ENCODE peak calls at places on chromosomes 12 and 14, in ten cellular contexts. One of them, this sample, is unnamed.

GRCh38 chr14:68782091-68782981 is 10.5 kb downstream of the ZFP36L1 start:
- DNase-seq in ovary: no peak
- DNase-seq in cardiac muscle cell: no peak
- DNase-seq in lower lobe of right lung: no peak
- DNase-seq in suprapubic skin: peak
- DNase-seq in WTC11: no peak
- DNase-seq in left ventricle myocardium inferior: no peak
- DNase-seq in HFFc6: no peak
- DNase-seq in prostate gland: no peak
- DNase-seq in choroid plexus epithelial cell: no peak
- DNase-seq in this sample: peak

GRCh38 chr14:36661506-36662257 is at the start of gene PAX9:
- DNase-seq in ovary: no peak
- DNase-seq in cardiac muscle cell: peak
- DNase-seq in lower lobe of right lung: peak
- DNase-seq in suprapubic skin: peak
- DNase-seq in WTC11: peak
- DNase-seq in left ventricle myocardium inferior: peak
- DNase-seq in HFFc6: peak
- DNase-seq in prostate gland: peak
- DNase-seq in choroid plexus epithelial cell: peak
- DNase-seq in this sample: peak

GRCh38 chr14:101504096-101504948 is 57.0 kb upstream of the DIO3 start:
- DNase-seq in ovary: peak
- DNase-seq in cardiac muscle cell: no peak
- DNase-seq in lower lobe of right lung: peak
- DNase-seq in suprapubic skin: peak
- DNase-seq in WTC11: peak
- DNase-seq in left ventricle myocardium inferior: no peak
- DNase-seq in HFFc6: no peak
- DNase-seq in prostate gland: no peak
- DNase-seq in choroid plexus epithelial cell: no peak
- DNase-seq in this sample: peak

GRCh38 chr12:3161861-3162260 is 84.7 kb downstream of the TSPAN9 start:
- DNase-seq in ovary: no peak
- DNase-seq in cardiac muscle cell: no peak
- DNase-seq in lower lobe of right lung: no peak
- DNase-seq in suprapubic skin: no peak
- DNase-seq in WTC11: peak
- DNase-seq in left ventricle myocardium inferior: no peak
- DNase-seq in HFFc6: no peak
- DNase-seq in prostate gland: no peak
- DNase-seq in choroid plexus epithelial cell: no peak
- DNase-seq in this sample: no peak

GRCh38 chr12:52946797-52947547 is 1.9 kb upstream of the KRT18 start:
- DNase-seq in ovary: no peak
- DNase-seq in cardiac muscle cell: no peak
- DNase-seq in lower lobe of right lung: no peak
- DNase-seq in suprapubic skin: no peak
- DNase-seq in WTC11: no peak
- DNase-seq in left ventricle myocardium inferior: no peak
- DNase-seq in HFFc6: no peak
- DNase-seq in prostate gland: no peak
- DNase-seq in choroid plexus epithelial cell: no peak
- DNase-seq in this sample: no peak

GRCh38 chr14:69951263-69951662 is 72.0 kb downstream of the SMOC1 start:
- DNase-seq in ovary: no peak
- DNase-seq in cardiac muscle cell: no peak
- DNase-seq in lower lobe of right lung: no peak
- DNase-seq in suprapubic skin: no peak
- DNase-seq in WTC11: no peak
- DNase-seq in left ventricle myocardium inferior: no peak
- DNase-seq in HFFc6: no peak
- DNase-seq in prostate gland: no peak
- DNase-seq in choroid plexus epithelial cell: no peak
- DNase-seq in this sample: no peak

GRCh38 chr14:29822430-29822709 is 105.3 kb downstream of the PRKD1 start:
- DNase-seq in ovary: no peak
- DNase-seq in cardiac muscle cell: no peak
- DNase-seq in lower lobe of right lung: no peak
- DNase-seq in suprapubic skin: no peak
- DNase-seq in WTC11: no peak
- DNase-seq in left ventricle myocardium inferior: no peak
- DNase-seq in HFFc6: no peak
- DNase-seq in prostate gland: peak
- DNase-seq in choroid plexus epithelial cell: peak
- DNase-seq in this sample: no peak

GRCh38 chr14:59330455-59330854 is 134.7 kb downstream of the GPR135 start:
- DNase-seq in ovary: no peak
- DNase-seq in cardiac muscle cell: no peak
- DNase-seq in lower lobe of right lung: peak
- DNase-seq in suprapubic skin: no peak
- DNase-seq in WTC11: no peak
- DNase-seq in left ventricle myocardium inferior: no peak
- DNase-seq in HFFc6: no peak
- DNase-seq in prostate gland: no peak
- DNase-seq in choroid plexus epithelial cell: peak
- DNase-seq in this sample: no peak

GRCh38 chr12:56632701-56633464 is 2.8 kb upstream of the BAZ2A start:
- DNase-seq in ovary: no peak
- DNase-seq in cardiac muscle cell: peak
- DNase-seq in lower lobe of right lung: no peak
- DNase-seq in suprapubic skin: no peak
- DNase-seq in WTC11: no peak
- DNase-seq in left ventricle myocardium inferior: no peak
- DNase-seq in HFFc6: no peak
- DNase-seq in prostate gland: no peak
- DNase-seq in choroid plexus epithelial cell: peak
- DNase-seq in this sample: peak

GRCh38 chr12:78887008-78887407 is 22.4 kb downstream of the SYT1 start:
- DNase-seq in ovary: no peak
- DNase-seq in cardiac muscle cell: peak
- DNase-seq in lower lobe of right lung: no peak
- DNase-seq in suprapubic skin: no peak
- DNase-seq in WTC11: no peak
- DNase-seq in left ventricle myocardium inferior: no peak
- DNase-seq in HFFc6: peak
- DNase-seq in prostate gland: no peak
- DNase-seq in choroid plexus epithelial cell: peak
- DNase-seq in this sample: no peak

GRCh38 chr12:90773526-90773925 is 181.4 kb downstream of the CCER1 start:
- DNase-seq in ovary: no peak
- DNase-seq in cardiac muscle cell: peak
- DNase-seq in lower lobe of right lung: no peak
- DNase-seq in suprapubic skin: no peak
- DNase-seq in WTC11: no peak
- DNase-seq in left ventricle myocardium inferior: no peak
- DNase-seq in HFFc6: no peak
- DNase-seq in prostate gland: no peak
- DNase-seq in choroid plexus epithelial cell: peak
- DNase-seq in this sample: no peak

GRCh38 chr12:109811624-109811995 is 21.6 kb downstream of the TRPV4 start:
- DNase-seq in ovary: no peak
- DNase-seq in cardiac muscle cell: no peak
- DNase-seq in lower lobe of right lung: no peak
- DNase-seq in suprapubic skin: no peak
- DNase-seq in WTC11: no peak
- DNase-seq in left ventricle myocardium inferior: no peak
- DNase-seq in HFFc6: no peak
- DNase-seq in prostate gland: no peak
- DNase-seq in choroid plexus epithelial cell: no peak
- DNase-seq in this sample: no peak
- TF ChIP-seq CTCF in ovary: no peak
- TF ChIP-seq CTCF in cardiac muscle cell: no peak
- TF ChIP-seq CTCF in lower lobe of right lung: no peak
- TF ChIP-seq CTCF in suprapubic skin: no peak
- TF ChIP-seq CTCF in WTC11: no peak
- TF ChIP-seq CTCF in left ventricle myocardium inferior: no peak
- TF ChIP-seq CTCF in HFFc6: peak
- TF ChIP-seq CTCF in prostate gland: no peak
- TF ChIP-seq CTCF in choroid plexus epithelial cell: peak
- TF ChIP-seq CTCF in this sample: peak

DNA sequence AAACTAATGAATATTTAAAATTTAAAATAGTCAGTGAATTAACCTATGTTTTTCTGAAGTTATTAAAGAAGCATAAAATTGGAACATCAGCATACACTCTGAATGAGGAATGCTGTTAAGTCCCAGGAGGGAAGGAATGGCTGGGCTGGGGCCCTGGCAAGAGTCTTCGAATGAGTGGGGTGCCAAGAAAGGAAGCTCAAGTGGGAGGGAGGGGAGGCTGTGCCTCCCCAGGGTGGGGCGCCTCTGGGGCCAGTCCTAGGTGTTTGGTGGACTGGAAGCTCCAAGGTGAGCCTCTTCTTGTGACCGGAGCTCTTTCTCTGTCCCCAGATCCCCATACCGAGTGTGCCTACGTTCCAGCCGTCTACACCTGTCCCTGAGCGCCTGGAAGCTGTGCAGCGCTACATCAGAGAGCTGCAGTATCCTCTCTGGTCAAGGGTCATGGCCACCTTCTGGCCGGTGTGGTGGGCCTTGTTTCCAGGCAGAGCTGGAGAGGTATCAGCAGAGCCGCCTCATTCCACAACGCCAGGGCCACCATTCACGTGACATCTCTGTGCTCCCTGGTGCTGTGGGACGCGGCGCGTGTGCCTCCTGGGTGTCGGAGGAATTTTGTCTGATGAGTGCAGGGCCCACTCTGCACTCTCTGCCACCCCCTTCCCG is 8.5 kb downstream of the VASH1 start:
- DNase-seq in ovary: no peak
- DNase-seq in cardiac muscle cell: no peak
- DNase-seq in lower lobe of right lung: no peak
- DNase-seq in suprapubic skin: no peak
- DNase-seq in WTC11: no peak
- DNase-seq in left ventricle myocardium inferior: no peak
- DNase-seq in HFFc6: no peak
- DNase-seq in prostate gland: no peak
- DNase-seq in choroid plexus epithelial cell: no peak
- DNase-seq in this sample: no peak
- TF ChIP-seq CTCF in ovary: no peak
- TF ChIP-seq CTCF in cardiac muscle cell: no peak
- TF ChIP-seq CTCF in lower lobe of right lung: no peak
- TF ChIP-seq CTCF in suprapubic skin: no peak
- TF ChIP-seq CTCF in WTC11: no peak
- TF ChIP-seq CTCF in left ventricle myocardium inferior: no peak
- TF ChIP-seq CTCF in HFFc6: no peak
- TF ChIP-seq CTCF in prostate gland: no peak
- TF ChIP-seq CTCF in choroid plexus epithelial cell: no peak
- TF ChIP-seq CTCF in this sample: no peak

DNA sequence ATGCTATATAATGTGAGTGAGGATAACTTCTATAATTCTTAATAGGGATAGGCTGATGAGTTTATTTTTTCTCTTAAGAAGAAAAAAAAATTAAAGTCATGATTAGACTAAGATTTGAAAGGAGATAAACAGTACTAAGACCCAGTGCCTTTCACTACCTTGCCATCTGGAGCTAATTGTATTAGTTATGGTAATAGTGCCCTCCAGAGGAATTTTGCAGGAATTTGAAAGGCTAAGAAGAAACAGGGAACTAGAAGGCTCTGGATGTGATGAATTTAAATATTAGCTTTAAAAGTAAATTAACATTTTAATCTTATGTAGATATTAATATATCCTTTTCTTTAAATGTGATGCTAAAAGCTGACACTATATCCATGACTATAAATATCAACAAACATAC is 36.6 kb upstream of the PIK3C2G start:
- DNase-seq in ovary: no peak
- DNase-seq in cardiac muscle cell: peak
- DNase-seq in lower lobe of right lung: no peak
- DNase-seq in suprapubic skin: no peak
- DNase-seq in WTC11: no peak
- DNase-seq in left ventricle myocardium inferior: no peak
- DNase-seq in HFFc6: peak
- DNase-seq in prostate gland: no peak
- DNase-seq in choroid plexus epithelial cell: peak
- DNase-seq in this sample: no peak
- TF ChIP-seq CTCF in ovary: no peak
- TF ChIP-seq CTCF in cardiac muscle cell: peak
- TF ChIP-seq CTCF in lower lobe of right lung: peak
- TF ChIP-seq CTCF in suprapubic skin: no peak
- TF ChIP-seq CTCF in WTC11: no peak
- TF ChIP-seq CTCF in left ventricle myocardium inferior: peak
- TF ChIP-seq CTCF in HFFc6: peak
- TF ChIP-seq CTCF in prostate gland: no peak
- TF ChIP-seq CTCF in choroid plexus epithelial cell: peak
- TF ChIP-seq CTCF in this sample: peak

GRCh38 chr12:44510510-44510909 is 365.6 kb downstream of the NELL2 start:
- DNase-seq in ovary: no peak
- DNase-seq in cardiac muscle cell: no peak
- DNase-seq in lower lobe of right lung: no peak
- DNase-seq in suprapubic skin: no peak
- DNase-seq in WTC11: no peak
- DNase-seq in left ventricle myocardium inferior: no peak
- DNase-seq in HFFc6: no peak
- DNase-seq in prostate gland: no peak
- DNase-seq in choroid plexus epithelial cell: no peak
- DNase-seq in this sample: no peak
- TF ChIP-seq CTCF in ovary: no peak
- TF ChIP-seq CTCF in cardiac muscle cell: no peak
- TF ChIP-seq CTCF in lower lobe of right lung: no peak
- TF ChIP-seq CTCF in suprapubic skin: no peak
- TF ChIP-seq CTCF in WTC11: no peak
- TF ChIP-seq CTCF in left ventricle myocardium inferior: no peak
- TF ChIP-seq CTCF in HFFc6: no peak
- TF ChIP-seq CTCF in prostate gland: no peak
- TF ChIP-seq CTCF in choroid plexus epithelial cell: no peak
- TF ChIP-seq CTCF in this sample: peak